ENCODE peak calls at places on chromosomes 1 and 21, in ten cellular contexts. C is mesendoderm; T is H7; E is CD4-positive, alpha-beta memory T cell; P is endodermal cell; U is Peyer's patch; O is heart right ventricle; V is left ventricle myocardium inferior; K is tibial artery; B is IMR-90. R is an unnamed sample.

GRCh38 chr1:180775801-180776200 is 136.9 kb upstream of the KIAA1614 start:
- DNase-seq in C (no peak), T (no peak), E (no peak), P (no peak), U (no peak), O (no peak), V (no peak), K (no peak), B (no peak), R (no peak)

GRCh38 chr1:31717341-31717740 is 13.5 kb upstream of the COL16A1 start:
- DNase-seq in C (no peak), T (no peak), E (no peak), P (no peak), U (no peak), O (no peak), V (no peak), K (no peak), B (peak; percentile 37), R (no peak)

GRCh38 chr21:42013901-42014300 is 3.7 kb upstream of the ZBTB21 start:
- DNase-seq in C (no peak), T (no peak), E (no peak), P (no peak), U (no peak), O (no peak), V (no peak), K (no peak), B (no peak), R (peak; percentile 33)

GRCh38 chr1:195965475-195965874 is 642.8 kb downstream of the KCNT2 start:
- DNase-seq in C (peak; percentile 31), T (no peak), E (no peak), P (no peak), U (no peak), O (no peak), V (no peak), K (no peak), B (no peak), R (no peak)

GRCh38 chr1:221583481-221583880 is 158.4 kb downstream of the DUSP10 start:
- DNase-seq in C (no peak), T (no peak), E (no peak), P (no peak), U (no peak), O (no peak), V (no peak), K (no peak), B (no peak), R (no peak)

GRCh38 chr1:174445817-174446216 is 1.9 kb upstream of the GPR52 start:
- DNase-seq in C (peak; percentile 46), T (peak; percentile 16), E (no peak), P (peak; percentile 73), U (no peak), O (no peak), V (no peak), K (no peak), B (no peak), R (no peak)

GRCh38 chr1:24362982-24363614 is 43.9 kb downstream of the GRHL3 start:
- DNase-seq in C (no peak), T (no peak), E (no peak), P (no peak), U (no peak), O (no peak), V (no peak), K (peak; percentile 42), B (peak; percentile 94), R (no peak)

GRCh38 chr1:182771187-182771984 is 18.2 kb upstream of the NPL start:
- DNase-seq in C (peak; percentile 64), T (no peak), E (no peak), P (peak; percentile 81), U (no peak), O (no peak), V (no peak), K (no peak), B (no peak), R (no peak)

GRCh38 chr1:47561523-47562007 is 123.7 kb downstream of the FOXD2 start:
- DNase-seq in C (peak; percentile 78), T (no peak), E (no peak), P (peak; percentile 56), U (no peak), O (no peak), V (no peak), K (no peak), B (no peak), R (no peak)

GRCh38 chr1:15526021-15526489 is 593 bp upstream of the DNAJC16 start:
- DNase-seq in C (no peak), T (no peak), E (no peak), P (no peak), U (peak; percentile 61), O (no peak), V (no peak), K (peak; percentile 33), B (no peak), R (no peak)

GRCh38 chr1:221201773-221202172 is 322.5 kb downstream of the HLX start:
- DNase-seq in C (no peak), T (no peak), E (no peak), P (no peak), U (no peak), O (no peak), V (no peak), K (no peak), B (no peak), R (no peak)

GRCh38 chr1:177065430-177065829 is 99.1 kb downstream of the ASTN1 start:
- DNase-seq in C (peak; percentile 80), T (no peak), E (no peak), P (peak; percentile 79), U (no peak), O (no peak), V (no peak), K (no peak), B (no peak), R (no peak)

GRCh38 chr21:31566061-31566460 is 93.4 kb upstream of the SOD1 start:
- DNase-seq in C (peak; percentile 30), T (no peak), E (no peak), P (peak; percentile 45), U (no peak), O (no peak), V (no peak), K (no peak), B (no peak), R (no peak)

GRCh38 chr1:212668477-212668876 is 31.2 kb downstream of the BATF3 start:
- DNase-seq in C (no peak), T (no peak), E (no peak), P (peak; percentile 24), U (no peak), O (no peak), V (no peak), K (no peak), B (no peak), R (no peak)

DNA sequence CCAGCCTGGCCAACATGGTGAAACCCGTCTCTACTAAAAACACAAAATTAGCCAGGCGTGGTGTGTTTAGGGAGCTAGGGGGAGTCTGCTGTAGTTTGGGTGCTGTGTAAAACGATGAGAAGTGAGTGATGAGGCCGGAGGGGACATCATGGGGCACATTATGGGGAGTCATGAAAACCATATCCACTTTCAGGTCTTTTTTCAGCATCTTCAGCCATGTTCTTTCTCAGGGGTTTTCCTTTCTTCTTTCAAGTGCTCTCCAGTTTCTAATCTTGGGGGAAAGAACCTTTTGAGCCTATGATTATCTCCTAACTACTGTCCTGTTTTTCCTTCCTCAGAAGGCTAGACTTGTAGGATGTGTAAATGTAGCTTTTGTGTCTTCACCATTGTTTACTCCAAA is 14.4 kb downstream of the KDM4A start:
- DNase-seq in C (no peak), T (no peak), E (no peak), P (no peak), U (no peak), O (no peak), V (no peak), K (no peak), B (no peak), R (no peak)
- H3K36me3 ChIP-seq in C (peaks cover 33% of the 10 kb centered on the region), T (peaks cover 59% of the 10 kb centered on the region), E (peaks cover 86% of the 10 kb centered on the region), P (peaks cover 96% of the 10 kb centered on the region), U (peaks cover 100% of the 10 kb centered on the region), O (peaks cover 100% of the 10 kb centered on the region), V (peaks cover 100% of the 10 kb centered on the region), K (peaks cover 100% of the 10 kb centered on the region), B (peaks cover 79% of the 10 kb centered on the region), R (peaks cover 97% of the 10 kb centered on the region)

GRCh38 chr21:46436586-46436985 is 22.1 kb upstream of the DIP2A start:
- DNase-seq in C (no peak), T (peak; percentile 43), E (no peak), P (no peak), U (no peak), O (no peak), V (no peak), K (no peak), B (no peak), R (no peak)
- H3K36me3 ChIP-seq in C (peaks cover 6% of the 10 kb centered on the region), T (peaks cover 23% of the 10 kb centered on the region), E (peaks cover 36% of the 10 kb centered on the region), P (peaks cover 78% of the 10 kb centered on the region), U (peaks cover 79% of the 10 kb centered on the region), O (peaks cover 98% of the 10 kb centered on the region), V (peaks cover 98% of the 10 kb centered on the region), K (peaks cover 98% of the 10 kb centered on the region), B (peaks cover 61% of the 10 kb centered on the region), R (peaks cover 82% of the 10 kb centered on the region)

GRCh38 chr21:46537026-46537425 is 67.9 kb downstream of the S100B start:
- DNase-seq in C (no peak), T (no peak), E (no peak), P (no peak), U (no peak), O (no peak), V (no peak), K (no peak), B (no peak), R (no peak)

GRCh38 chr21:46540087-46540710 is 64.7 kb downstream of the S100B start:
- DNase-seq in C (no peak), T (peak; percentile 17), E (peak; percentile 14), P (no peak), U (no peak), O (no peak), V (no peak), K (no peak), B (no peak), R (no peak)

GRCh38 chr21:46542588-46543092 is 62.2 kb downstream of the S100B start:
- DNase-seq in C (no peak), T (peak; percentile 31), E (no peak), P (no peak), U (no peak), O (no peak), V (no peak), K (no peak), B (no peak), R (no peak)

GRCh38 chr21:46538851-46539666 is 65.8 kb downstream of the S100B start:
- DNase-seq in C (no peak), T (peak; percentile 16), E (no peak), P (no peak), U (no peak), O (no peak), V (no peak), K (no peak), B (no peak), R (no peak)

GRCh38 chr21:46538262-46538661 is 66.6 kb downstream of the S100B start:
- DNase-seq in C (no peak), T (no peak), E (no peak), P (no peak), U (no peak), O (no peak), V (no peak), K (no peak), B (no peak), R (no peak)
- H3K36me3 ChIP-seq in C (peaks cover 1% of the 10 kb centered on the region), T (peaks cover 14% of the 10 kb centered on the region), E (peaks cover 66% of the 10 kb centered on the region), P (peaks cover 63% of the 10 kb centered on the region), U (peaks cover 90% of the 10 kb centered on the region), O (peaks cover 100% of the 10 kb centered on the region), V (peaks cover 88% of the 10 kb centered on the region), K (peaks cover 97% of the 10 kb centered on the region), B (peaks cover 58% of the 10 kb centered on the region), R (peaks cover 59% of the 10 kb centered on the region)

DNA sequence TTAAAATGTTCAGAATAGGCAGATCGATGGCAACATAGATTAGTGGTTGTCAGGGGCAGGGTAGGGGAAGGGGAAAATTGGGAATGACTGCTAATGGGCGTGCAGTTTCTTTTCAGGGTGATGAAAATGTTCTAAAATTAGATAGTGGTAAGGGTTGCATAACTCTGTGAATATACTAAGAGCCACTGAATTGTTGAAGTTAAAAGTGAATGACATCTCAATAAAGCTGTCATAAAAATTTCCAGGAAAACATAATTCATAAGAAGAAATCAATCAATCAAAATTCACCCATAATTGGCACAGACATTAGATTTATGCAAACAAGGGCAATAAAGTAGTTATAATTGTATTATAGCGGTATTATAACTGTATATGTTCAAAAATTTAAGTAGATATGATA is 228.2 kb downstream of the PCP4 start:
- DNase-seq in C (no peak), T (no peak), E (no peak), P (no peak), U (no peak), O (no peak), V (no peak), K (no peak), B (no peak), R (no peak)
- H3K36me3 ChIP-seq in C (no peaks in the 10 kb centered on the region), T (no peaks in the 10 kb centered on the region), E (no peaks in the 10 kb centered on the region), P (peaks cover 77% of the 10 kb centered on the region), U (no peaks in the 10 kb centered on the region), O (no peaks in the 10 kb centered on the region), V (no peaks in the 10 kb centered on the region), K (no peaks in the 10 kb centered on the region), B (no peaks in the 10 kb centered on the region), R (no peaks in the 10 kb centered on the region)